ENCODE peak calls at places on chromosome 10, in ten cellular contexts. One of them, this sample, is unnamed.

GRCh38 chr10:99788598-99789259 is 6.3 kb downstream of the ABCC2 start:
- DNase-seq in heart left ventricle: peak
- DNase-seq in posterior cingulate gyrus: no peak
- DNase-seq in BJ: peak
- DNase-seq in EL: peak
- DNase-seq in NCI-H2029: no peak
- DNase-seq in heart right ventricle: no peak
- DNase-seq in ecto neural progenitor cell: no peak
- DNase-seq in caudate nucleus: no peak
- DNase-seq in brain microvascular endothelial cell: no peak
- DNase-seq in this sample: no peak

GRCh38 chr10:95756061-95756751 is at the start of gene ENTPD1:
- DNase-seq in heart left ventricle: no peak
- DNase-seq in posterior cingulate gyrus: no peak
- DNase-seq in BJ: no peak
- DNase-seq in EL: peak
- DNase-seq in NCI-H2029: no peak
- DNase-seq in heart right ventricle: no peak
- DNase-seq in ecto neural progenitor cell: peak
- DNase-seq in caudate nucleus: no peak
- DNase-seq in brain microvascular endothelial cell: peak
- DNase-seq in this sample: no peak

GRCh38 chr10:30857803-30858202 is 173.9 kb downstream of the ZNF438 start:
- DNase-seq in heart left ventricle: peak
- DNase-seq in posterior cingulate gyrus: no peak
- DNase-seq in BJ: no peak
- DNase-seq in EL: peak
- DNase-seq in NCI-H2029: no peak
- DNase-seq in heart right ventricle: peak
- DNase-seq in ecto neural progenitor cell: no peak
- DNase-seq in caudate nucleus: no peak
- DNase-seq in brain microvascular endothelial cell: no peak
- DNase-seq in this sample: no peak

GRCh38 chr10:114751856-114752255 is 69.7 kb upstream of the FHIP2A start:
- DNase-seq in heart left ventricle: no peak
- DNase-seq in posterior cingulate gyrus: no peak
- DNase-seq in BJ: peak
- DNase-seq in EL: peak
- DNase-seq in NCI-H2029: no peak
- DNase-seq in heart right ventricle: no peak
- DNase-seq in ecto neural progenitor cell: no peak
- DNase-seq in caudate nucleus: no peak
- DNase-seq in brain microvascular endothelial cell: no peak
- DNase-seq in this sample: no peak

GRCh38 chr10:55320187-55320586 is 519.2 kb upstream of the PCDH15 start:
- DNase-seq in heart left ventricle: no peak
- DNase-seq in posterior cingulate gyrus: no peak
- DNase-seq in BJ: no peak
- DNase-seq in EL: no peak
- DNase-seq in NCI-H2029: no peak
- DNase-seq in heart right ventricle: no peak
- DNase-seq in ecto neural progenitor cell: no peak
- DNase-seq in caudate nucleus: no peak
- DNase-seq in brain microvascular endothelial cell: no peak
- DNase-seq in this sample: no peak

GRCh38 chr10:112949128-112949823 is 771 bp upstream of the TCF7L2 start:
- DNase-seq in heart left ventricle: no peak
- DNase-seq in posterior cingulate gyrus: no peak
- DNase-seq in BJ: no peak
- DNase-seq in EL: no peak
- DNase-seq in NCI-H2029: no peak
- DNase-seq in heart right ventricle: no peak
- DNase-seq in ecto neural progenitor cell: no peak
- DNase-seq in caudate nucleus: no peak
- DNase-seq in brain microvascular endothelial cell: no peak
- DNase-seq in this sample: no peak

GRCh38 chr10:21022821-21023220 is 125.7 kb upstream of the NEBL start:
- DNase-seq in heart left ventricle: no peak
- DNase-seq in posterior cingulate gyrus: no peak
- DNase-seq in BJ: no peak
- DNase-seq in EL: no peak
- DNase-seq in NCI-H2029: no peak
- DNase-seq in heart right ventricle: no peak
- DNase-seq in ecto neural progenitor cell: no peak
- DNase-seq in caudate nucleus: no peak
- DNase-seq in brain microvascular endothelial cell: no peak
- DNase-seq in this sample: no peak

GRCh38 chr10:69413221-69413865 is 3.4 kb downstream of the TACR2 start:
- DNase-seq in heart left ventricle: peak
- DNase-seq in posterior cingulate gyrus: peak
- DNase-seq in BJ: no peak
- DNase-seq in EL: peak
- DNase-seq in NCI-H2029: no peak
- DNase-seq in heart right ventricle: no peak
- DNase-seq in ecto neural progenitor cell: peak
- DNase-seq in caudate nucleus: no peak
- DNase-seq in brain microvascular endothelial cell: peak
- DNase-seq in this sample: peak

GRCh38 chr10:16742165-16742960 is 74.9 kb downstream of the RSU1 start:
- DNase-seq in heart left ventricle: no peak
- DNase-seq in posterior cingulate gyrus: no peak
- DNase-seq in BJ: no peak
- DNase-seq in EL: no peak
- DNase-seq in NCI-H2029: no peak
- DNase-seq in heart right ventricle: no peak
- DNase-seq in ecto neural progenitor cell: no peak
- DNase-seq in caudate nucleus: no peak
- DNase-seq in brain microvascular endothelial cell: no peak
- DNase-seq in this sample: no peak

GRCh38 chr10:113752553-113752952 is 1.1 kb downstream of the PLEKHS1 start:
- DNase-seq in heart left ventricle: no peak
- DNase-seq in posterior cingulate gyrus: no peak
- DNase-seq in BJ: no peak
- DNase-seq in EL: no peak
- DNase-seq in NCI-H2029: no peak
- DNase-seq in heart right ventricle: no peak
- DNase-seq in ecto neural progenitor cell: no peak
- DNase-seq in caudate nucleus: no peak
- DNase-seq in brain microvascular endothelial cell: no peak
- DNase-seq in this sample: no peak

GRCh38 chr10:73732426-73732825 is 11.7 kb upstream of the SEC24C start:
- DNase-seq in heart left ventricle: no peak
- DNase-seq in posterior cingulate gyrus: no peak
- DNase-seq in BJ: no peak
- DNase-seq in EL: no peak
- DNase-seq in NCI-H2029: no peak
- DNase-seq in heart right ventricle: no peak
- DNase-seq in ecto neural progenitor cell: no peak
- DNase-seq in caudate nucleus: no peak
- DNase-seq in brain microvascular endothelial cell: no peak
- DNase-seq in this sample: no peak

GRCh38 chr10:35040761-35041501 is 49.2 kb downstream of the CUL2 start:
- DNase-seq in heart left ventricle: no peak
- DNase-seq in posterior cingulate gyrus: no peak
- DNase-seq in BJ: peak
- DNase-seq in EL: peak
- DNase-seq in NCI-H2029: no peak
- DNase-seq in heart right ventricle: no peak
- DNase-seq in ecto neural progenitor cell: peak
- DNase-seq in caudate nucleus: no peak
- DNase-seq in brain microvascular endothelial cell: peak
- DNase-seq in this sample: no peak